ENCODE peak calls at places on chromosomes 16 and 17, in six cellular contexts. O is ACHN, C is COLO829, R is PC-3, F is uterus, I is foreskin fibroblast. A is an unnamed sample.

GRCh38 chr16:5972747-5973146 is 875.2 kb upstream of the EEF2KMT start:
- DNase-seq in O (no peak), C (no peak), R (no peak), F (no peak), I (no peak), A (no peak)

GRCh38 chr17:43540821-43541674 is 5.1 kb downstream of the ETV4 start:
- DNase-seq in O (no peak), C (no peak), R (no peak), F (no peak), I (peak), A (no peak)

GRCh38 chr17:67055811-67056745 is 11.7 kb downstream of the CACNG1 start:
- DNase-seq in O (no peak), C (no peak), R (no peak), F (no peak), I (no peak), A (no peak)

GRCh38 chr16:50271148-50272041 is 5.0 kb downstream of the ADCY7 start:
- DNase-seq in O (no peak), C (no peak), R (no peak), F (no peak), I (no peak), A (no peak)

GRCh38 chr17:4485676-4486646 is 12.7 kb upstream of the SPNS2 start:
- DNase-seq in O (no peak), C (no peak), R (no peak), F (no peak), I (no peak), A (no peak)

GRCh38 chr16:3202903-3203539 is 15.0 kb downstream of the OR1F1 start:
- DNase-seq in O (no peak), C (no peak), R (no peak), F (no peak), I (peak), A (no peak)

GRCh38 chr16:50300942-50301625 is 34.7 kb downstream of the ADCY7 start:
- DNase-seq in O (no peak), C (no peak), R (no peak), F (peak), I (no peak), A (no peak)

GRCh38 chr16:11639925-11640899 is 28.0 kb upstream of the SNN start:
- DNase-seq in O (peak), C (peak), R (peak), F (peak), I (peak), A (peak)

GRCh38 chr16:73065617-73066313 is 17.8 kb upstream of the ZFHX3 start:
- DNase-seq in O (no peak), C (no peak), R (no peak), F (no peak), I (peak), A (no peak)

GRCh38 chr17:77881545-77881944 is 77.0 kb upstream of the TNRC6C start:
- DNase-seq in O (no peak), C (no peak), R (no peak), F (peak), I (peak), A (no peak)

GRCh38 chr17:869567-870530 is 87.7 kb downstream of the MRM3 start:
- DNase-seq in O (peak), C (no peak), R (peak), F (peak), I (peak), A (no peak)

GRCh38 chr16:84567446-84567962 is 50.4 kb downstream of the COTL1 start:
- DNase-seq in O (no peak), C (no peak), R (no peak), F (no peak), I (no peak), A (no peak)

GRCh38 chr17:82230627-82231311 is 1.9 kb downstream of the SLC16A3 start:
- DNase-seq in O (no peak), C (peak), R (peak), F (peak), I (peak), A (peak)

GRCh38 chr16:30948087-30948955 is 547 bp upstream of the ORAI3 start:
- DNase-seq in O (peak), C (peak), R (peak), F (peak), I (peak), A (peak)

GRCh38 chr16:88930716-88931115 is 46.3 kb downstream of the CBFA2T3 start:
- DNase-seq in O (no peak), C (no peak), R (no peak), F (no peak), I (no peak), A (no peak)

GRCh38 chr16:67857547-67858233 is 10.2 kb upstream of the CENPT start:
- DNase-seq in O (peak), C (peak), R (peak), F (peak), I (peak), A (no peak)

GRCh38 chr17:53472586-53472985 is 350.1 kb upstream of the KIF2B start:
- DNase-seq in O (peak), C (peak), R (peak), F (no peak), I (no peak), A (no peak)

GRCh38 chr17:77696720-77697460 is 261.6 kb upstream of the TNRC6C start:
- DNase-seq in O (no peak), C (no peak), R (no peak), F (peak), I (no peak), A (peak)